ENCODE peak calls at places on chromosome 15, in six cellular contexts. H is heart right ventricle; O is body of pancreas; K is tibial artery; S is CD8-positive, alpha-beta memory T cell; R is spleen. M is an unnamed sample. For H3K9me3, the result is how much of the 10 kb centered on the place peaks cover.

GRCh38 chr15:74396445-74397238 is 29.2 kb upstream of the CYP11A1 start:
- DNase-seq in H (no peak), O (no peak), K (no peak), S (no peak), R (peak), M (no peak)

GRCh38 chr15:99962006-99962561 is 228.8 kb upstream of the LYSMD4 start:
- DNase-seq in H (no peak), O (no peak), K (peak), S (no peak), R (peak), M (no peak)

GRCh38 chr15:64284037-64284436 is 71.9 kb downstream of the CSNK1G1 start:
- DNase-seq in H (no peak), O (no peak), K (no peak), S (no peak), R (no peak), M (no peak)

GRCh38 chr15:28060005-28060404 is 39.1 kb downstream of the OCA2 start:
- DNase-seq in H (no peak), O (no peak), K (no peak), S (no peak), R (no peak), M (no peak)

GRCh38 chr15:80242802-80243201 is 9.2 kb downstream of the CTXND1 start:
- DNase-seq in H (no peak), O (peak), K (no peak), S (no peak), R (no peak), M (no peak)

GRCh38 chr15:31278544-31279220 is 48.0 kb upstream of the KLF13 start:
- DNase-seq in H (no peak), O (no peak), K (peak), S (no peak), R (peak), M (no peak)

GRCh38 chr15:87293016-87293415 is 963.5 kb downstream of the NTRK3 start:
- DNase-seq in H (no peak), O (no peak), K (no peak), S (no peak), R (no peak), M (no peak)

GRCh38 chr15:99729920-99730319 is 3.3 kb downstream of the LYSMD4 start:
- DNase-seq in H (peak), O (no peak), K (no peak), S (no peak), R (no peak), M (no peak)

GRCh38 chr15:70875001-70875782 is 17.0 kb downstream of the THAP10 start:
- DNase-seq in H (peak), O (no peak), K (no peak), S (no peak), R (no peak), M (no peak)

GRCh38 chr15:99029358-99029871 is 21.8 kb upstream of the PGPEP1L start:
- DNase-seq in H (no peak), O (no peak), K (no peak), S (no peak), R (no peak), M (no peak)

GRCh38 chr15:87707581-87708130 is 548.9 kb downstream of the NTRK3 start:
- DNase-seq in H (no peak), O (no peak), K (no peak), S (no peak), R (no peak), M (no peak)

GRCh38 chr15:93523490-93523889 is 434.5 kb upstream of the RGMA start:
- DNase-seq in H (no peak), O (no peak), K (no peak), S (no peak), R (no peak), M (no peak)

GRCh38 chr15:54564142-54564541 is 585.9 kb downstream of the UNC13C start:
- DNase-seq in H (no peak), O (no peak), K (no peak), S (no peak), R (no peak), M (no peak)

GRCh38 chr15:64024172-64025050 is 21.9 kb downstream of the DAPK2 start:
- DNase-seq in H (no peak), O (no peak), K (no peak), S (no peak), R (no peak), M (no peak)

DNA sequence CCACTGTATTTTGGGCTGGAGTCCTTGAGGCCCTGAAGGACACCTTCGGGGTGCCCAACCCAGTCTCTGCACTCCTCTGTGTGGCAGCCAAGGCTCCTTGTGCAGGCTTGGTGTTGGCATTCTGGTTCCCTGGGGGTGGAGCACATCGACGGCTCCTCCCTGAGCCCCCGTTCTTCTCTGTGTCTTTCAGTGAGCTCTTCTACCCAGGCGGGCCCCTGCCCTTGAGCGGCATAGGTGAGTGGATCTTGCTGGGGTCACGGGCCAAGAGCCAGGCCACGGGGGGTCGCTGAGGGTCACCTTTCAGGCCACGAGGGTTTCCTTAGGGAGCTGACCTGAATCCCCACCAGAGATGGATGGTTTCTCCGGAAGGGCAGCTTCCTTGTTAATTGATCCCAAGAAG is 234.8 kb downstream of the SNRPN start:
- DNase-seq in H (no peak), O (no peak), K (no peak), S (no peak), R (no peak), M (no peak)
- H3K9me3 ChIP-seq in H (half or more), O (under half), K (under half), S (under half), R (half or more), M (half or more)

GRCh38 chr15:56468271-56468912 is 3.5 kb upstream of the MNS1 start:
- DNase-seq in H (no peak), O (no peak), K (no peak), S (no peak), R (no peak), M (no peak)

GRCh38 chr15:56471440-56472069 is 6.6 kb upstream of the MNS1 start:
- DNase-seq in H (no peak), O (no peak), K (no peak), S (no peak), R (no peak), M (no peak)

GRCh38 chr15:56469484-56469883 is 4.5 kb upstream of the MNS1 start:
- DNase-seq in H (no peak), O (no peak), K (no peak), S (no peak), R (no peak), M (no peak)

GRCh38 chr15:56464893-56465520 is at the start of gene MNS1:
- DNase-seq in H (peak), O (peak), K (peak), S (peak), R (peak), M (peak)

GRCh38 chr15:56467626-56468025 is 2.7 kb upstream of the MNS1 start:
- DNase-seq in H (no peak), O (no peak), K (no peak), S (no peak), R (no peak), M (no peak)
- H3K27ac ChIP-seq in H (no peak), O (no peak), K (no peak), S (no peak), R (no peak), M (no peak)

GRCh38 chr15:68205949-68206539 is 912 bp upstream of the CALML4 start:
- DNase-seq in H (peak), O (no peak), K (peak), S (no peak), R (peak), M (no peak)
- H3K4me3 ChIP-seq in H (peak), O (no peak), K (peak), S (no peak), R (peak), M (no peak)

GRCh38 chr15:24746094-24746493 is 70.5 kb downstream of the NPAP1 start:
- DNase-seq in H (no peak), O (no peak), K (no peak), S (no peak), R (no peak), M (no peak)

GRCh38 chr15:24747376-24747775 is 71.8 kb downstream of the NPAP1 start:
- DNase-seq in H (no peak), O (no peak), K (no peak), S (no peak), R (no peak), M (no peak)

GRCh38 chr15:24748812-24749439 is 73.4 kb downstream of the NPAP1 start:
- DNase-seq in H (no peak), O (no peak), K (no peak), S (no peak), R (no peak), M (no peak)

DNA sequence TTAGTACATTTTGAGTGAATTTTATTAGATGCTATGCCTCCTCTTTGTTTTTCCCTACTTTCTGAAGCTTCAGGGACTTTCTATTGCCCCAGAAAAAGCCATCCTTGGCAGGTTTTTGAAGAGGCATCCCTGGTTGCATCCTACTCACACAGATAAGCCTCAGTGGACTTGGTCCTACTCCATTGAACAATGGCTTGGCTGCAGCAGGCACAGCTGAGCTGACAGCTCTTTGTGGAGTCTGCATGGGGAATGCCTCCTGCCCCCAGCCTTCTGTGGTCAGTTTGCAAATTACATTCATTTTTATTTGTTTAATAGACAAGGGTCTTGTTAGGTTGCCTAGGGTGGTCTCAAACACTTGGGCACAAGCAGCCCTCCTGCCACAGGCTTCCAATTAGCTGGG is 69.7 kb downstream of the NPAP1 start:
- DNase-seq in H (no peak), O (no peak), K (no peak), S (no peak), R (no peak), M (no peak)
- H3K9me3 ChIP-seq in H (half or more), O (under half), K (under half), S (under half), R (under half), M (under half)

GRCh38 chr15:89338036-89338435 is 3.4 kb upstream of the POLG start:
- DNase-seq in H (no peak), O (no peak), K (peak), S (no peak), R (no peak), M (no peak)

GRCh38 chr15:89333959-89334509 is 590 bp downstream of the POLG start:
- DNase-seq in H (no peak), O (no peak), K (no peak), S (no peak), R (no peak), M (no peak)

GRCh38 chr15:89334510-89335288 is at the start of gene POLG:
- DNase-seq in H (peak), O (peak), K (peak), S (peak), R (peak), M (peak)

GRCh38 chr15:89333011-89333860 is 1.4 kb downstream of the POLG start:
- DNase-seq in H (no peak), O (no peak), K (peak), S (no peak), R (peak), M (no peak)

DNA sequence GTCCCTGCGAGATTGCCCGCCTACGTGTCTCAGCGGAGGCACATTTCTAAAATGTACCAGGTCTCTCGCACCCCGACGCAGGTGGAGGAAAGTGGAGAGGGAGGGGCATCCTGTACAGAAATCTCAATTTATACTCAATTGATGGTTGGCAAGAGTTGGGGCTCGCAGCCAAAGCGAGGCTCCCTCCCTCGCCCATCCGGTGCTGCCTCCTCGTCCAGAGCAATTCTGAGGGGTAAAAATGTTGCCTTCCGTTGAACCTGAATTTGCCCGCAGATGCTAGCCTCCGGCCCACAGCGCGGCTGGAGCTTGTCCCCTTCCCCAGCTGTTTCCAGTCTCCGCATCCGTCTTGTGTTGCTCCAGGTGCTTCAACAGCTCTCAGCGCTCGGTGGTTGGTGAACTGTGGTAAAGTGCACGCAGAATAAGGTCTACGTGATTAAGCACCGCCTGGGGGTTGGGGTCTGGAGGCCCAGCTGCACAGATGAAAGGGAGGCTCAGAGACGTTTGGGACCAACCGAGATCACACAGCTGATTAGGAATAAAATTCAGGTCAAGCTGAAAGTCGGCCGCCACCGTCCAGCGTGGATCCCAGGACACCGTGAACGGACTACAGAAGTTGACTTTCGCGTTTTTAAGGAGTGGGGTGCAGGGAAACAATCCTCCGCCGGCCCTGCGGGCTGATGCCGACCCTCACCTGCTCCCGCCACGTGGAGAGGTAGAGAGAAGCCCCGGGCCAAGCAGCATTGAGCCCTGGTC is 841 bp upstream of the POLG start:
- DNase-seq in H (no peak), O (no peak), K (no peak), S (peak), R (no peak), M (no peak)
- H3K27ac ChIP-seq in H (peak), O (peak), K (peak), S (peak), R (peak), M (peak)

GRCh38 chr15:34754674-34755418 is at the start of gene GJD2:
- DNase-seq in H (no peak), O (peak), K (no peak), S (no peak), R (no peak), M (no peak)

GRCh38 chr15:34753236-34753894 is 1.4 kb downstream of the GJD2 start:
- DNase-seq in H (peak), O (no peak), K (no peak), S (no peak), R (no peak), M (peak)

GRCh38 chr15:34757262-34757661 is 2.5 kb upstream of the GJD2 start:
- DNase-seq in H (no peak), O (no peak), K (no peak), S (no peak), R (no peak), M (no peak)

GRCh38 chr15:34755419-34755773 is 598 bp upstream of the GJD2 start:
- DNase-seq in H (no peak), O (no peak), K (no peak), S (no peak), R (no peak), M (no peak)

GRCh38 chr15:34754171-34754580 is 622 bp downstream of the GJD2 start:
- DNase-seq in H (no peak), O (no peak), K (no peak), S (no peak), R (no peak), M (no peak)
- H3K4me3 ChIP-seq in H (peak), O (no peak), K (no peak), S (no peak), R (no peak), M (no peak)

GRCh38 chr15:25226360-25226759 is 212.5 kb downstream of the UBE3A start:
- DNase-seq in H (peak), O (no peak), K (no peak), S (no peak), R (no peak), M (no peak)
- H3K9me3 ChIP-seq in H (half or more), O (under half), K (under half), S (under half), R (half or more), M (half or more)

DNA sequence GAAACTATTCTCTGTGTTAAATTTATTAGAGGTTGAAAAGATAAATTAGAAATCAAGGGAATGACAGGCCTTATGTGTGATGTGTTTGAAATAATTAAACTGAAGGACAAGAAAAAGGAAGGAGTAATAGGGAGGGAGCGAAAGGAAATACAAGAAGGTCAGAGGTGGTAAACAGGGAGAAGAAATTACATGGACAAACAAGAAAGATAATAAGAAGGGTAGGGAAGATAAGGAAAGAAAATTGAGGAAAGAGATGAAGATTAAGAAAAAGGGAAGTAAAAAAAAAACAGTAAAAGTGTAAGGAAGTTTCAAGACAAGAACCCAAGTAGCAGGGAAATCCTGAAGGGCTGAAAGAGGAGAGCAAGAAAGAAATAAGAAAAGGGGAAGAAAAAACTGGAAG is 26.2 kb upstream of the ANXA2 start:
- DNase-seq in H (no peak), O (no peak), K (no peak), S (no peak), R (no peak), M (no peak)
- H3K27ac ChIP-seq in H (no peak), O (no peak), K (peak), S (no peak), R (no peak), M (no peak)

M was measured in AG04450.